ENCODE peak calls at places on chromosomes 16 and 17, in seven cellular contexts. O is GM12892, S is H1, D is GM12878, N is SK-N-SH, Z is K562, C is HepG2. Q is an unnamed sample.

GRCh38 chr17:82949984-82950383 is 110.2 kb upstream of the ZNF750 start:
- DNase-seq in O (no peak), S (no peak), D (no peak), N (no peak), Z (no peak), C (no peak), Q (no peak)

GRCh38 chr17:5883775-5884665 is 186.2 kb upstream of the WSCD1 start:
- DNase-seq in O (no peak), S (no peak), D (no peak), N (no peak), Z (no peak), C (no peak), Q (no peak)

GRCh38 chr16:69193860-69194259 is 6.9 kb downstream of the SNTB2 start:
- DNase-seq in O (no peak), S (no peak), D (no peak), N (peak), Z (no peak), C (peak), Q (no peak)

GRCh38 chr17:58264407-58265103 is 16.2 kb downstream of the MPO start:
- DNase-seq in O (no peak), S (no peak), D (no peak), N (no peak), Z (no peak), C (no peak), Q (no peak)

GRCh38 chr17:17552351-17553216 is 38.9 kb downstream of the PEMT start:
- DNase-seq in O (no peak), S (no peak), D (no peak), N (no peak), Z (no peak), C (no peak), Q (no peak)

GRCh38 chr17:62093188-62094155 is 28.4 kb upstream of the MED13 start:
- DNase-seq in O (peak), S (no peak), D (peak), N (peak), Z (no peak), C (peak), Q (peak)

GRCh38 chr17:3921853-3922319 is 5.6 kb upstream of the P2RX1 start:
- DNase-seq in O (no peak), S (no peak), D (no peak), N (no peak), Z (no peak), C (no peak), Q (no peak)

GRCh38 chr17:68383443-68384321 is 73.6 kb downstream of the WIPI1 start:
- DNase-seq in O (no peak), S (no peak), D (no peak), N (no peak), Z (no peak), C (peak), Q (no peak)

GRCh38 chr16:24537474-24538337 is 1.7 kb upstream of the RBBP6 start:
- DNase-seq in O (no peak), S (no peak), D (no peak), N (peak), Z (peak), C (peak), Q (no peak)

GRCh38 chr17:65850486-65850885 is 289.0 kb upstream of the AXIN2 start:
- DNase-seq in O (no peak), S (no peak), D (peak), N (no peak), Z (no peak), C (no peak), Q (no peak)

GRCh38 chr17:8140413-8141029 is 11.7 kb downstream of the PER1 start:
- DNase-seq in O (no peak), S (no peak), D (no peak), N (peak), Z (no peak), C (no peak), Q (no peak)

GRCh38 chr17:31754239-31754945 is 104.7 kb downstream of the COPRS start:
- DNase-seq in O (no peak), S (no peak), D (no peak), N (no peak), Z (no peak), C (peak), Q (no peak)

GRCh38 chr17:11935734-11936406 is 61.4 kb downstream of the ZNF18 start:
- DNase-seq in O (no peak), S (peak), D (no peak), N (peak), Z (peak), C (peak), Q (peak)

GRCh38 chr17:4032245-4032644 is 68.0 kb upstream of the ATP2A3 start:
- DNase-seq in O (no peak), S (no peak), D (no peak), N (no peak), Z (no peak), C (no peak), Q (no peak)

GRCh38 chr17:44223574-44224046 is 4.1 kb upstream of the UBTF start:
- DNase-seq in O (no peak), S (no peak), D (no peak), N (no peak), Z (no peak), C (no peak), Q (no peak)

GRCh38 chr17:68656666-68657065 is 55.5 kb upstream of the FAM20A start:
- DNase-seq in O (no peak), S (no peak), D (no peak), N (no peak), Z (no peak), C (no peak), Q (no peak)

GRCh38 chr16:66608241-66609138 is 4.0 kb downstream of the CMTM3 start:
- DNase-seq in O (peak), S (peak), D (no peak), N (peak), Z (peak), C (peak), Q (peak)

GRCh38 chr16:81634380-81635121 is 144.5 kb upstream of the PLCG2 start:
- DNase-seq in O (no peak), S (no peak), D (no peak), N (no peak), Z (peak), C (no peak), Q (no peak)

GRCh38 chr16:14423344-14423743 is 206.7 kb downstream of the PARN start:
- DNase-seq in O (no peak), S (no peak), D (no peak), N (no peak), Z (no peak), C (no peak), Q (no peak)

GRCh38 chr17:41988418-41988817 is 21.8 kb downstream of the CNP start:
- DNase-seq in O (no peak), S (no peak), D (no peak), N (no peak), Z (no peak), C (no peak), Q (no peak)

GRCh38 chr16:2842340-2843000 is 12.4 kb downstream of the ZG16B start:
- DNase-seq in O (no peak), S (no peak), D (no peak), N (peak), Z (peak), C (no peak), Q (peak)

GRCh38 chr17:42519546-42520444 is 16.2 kb upstream of the NAGLU start:
- DNase-seq in O (no peak), S (peak), D (no peak), N (no peak), Z (no peak), C (peak), Q (no peak)

GRCh38 chr16:18041864-18042834 is 294.4 kb downstream of the NPIPA8 start:
- DNase-seq in O (no peak), S (no peak), D (no peak), N (no peak), Z (no peak), C (no peak), Q (no peak)

GRCh38 chr16:49496656-49497055 is 123.1 kb downstream of the C16orf78 start:
- DNase-seq in O (no peak), S (no peak), D (no peak), N (no peak), Z (no peak), C (no peak), Q (no peak)

GRCh38 chr17:19320876-19321275 is 41.6 kb downstream of the B9D1 start:
- DNase-seq in O (no peak), S (no peak), D (no peak), N (no peak), Z (no peak), C (no peak), Q (no peak)

GRCh38 chr16:80725566-80726162 is 78.7 kb downstream of the CDYL2 start:
- DNase-seq in O (no peak), S (no peak), D (no peak), N (no peak), Z (no peak), C (no peak), Q (no peak)

GRCh38 chr17:11144358-11145233 is 96.4 kb upstream of the SHISA6 start:
- DNase-seq in O (no peak), S (peak), D (no peak), N (peak), Z (peak), C (peak), Q (no peak)

GRCh38 chr17:49574945-49575523 is 637 bp upstream of the NXPH3 start:
- DNase-seq in O (no peak), S (no peak), D (no peak), N (peak), Z (no peak), C (no peak), Q (no peak)

GRCh38 chr16:80592273-80592672 is 51.5 kb downstream of the DYNLRB2 start:
- DNase-seq in O (no peak), S (no peak), D (no peak), N (no peak), Z (no peak), C (no peak), Q (no peak)

GRCh38 chr16:89150981-89151380 is 20.6 kb upstream of the CDH15 start:
- DNase-seq in O (no peak), S (no peak), D (no peak), N (peak), Z (no peak), C (no peak), Q (no peak)

GRCh38 chr17:72687941-72688340 is 404.5 kb downstream of the SLC39A11 start:
- DNase-seq in O (no peak), S (no peak), D (no peak), N (no peak), Z (no peak), C (no peak), Q (no peak)

GRCh38 chr16:9138731-9139501 is 47.5 kb downstream of the HAPSTR1 start:
- DNase-seq in O (no peak), S (no peak), D (no peak), N (peak), Z (peak), C (peak), Q (peak)

GRCh38 chr17:18946536-18946935 is 5.4 kb upstream of the SLC5A10 start:
- DNase-seq in O (no peak), S (no peak), D (no peak), N (no peak), Z (no peak), C (no peak), Q (no peak)

GRCh38 chr16:84795338-84796053 is 24.3 kb upstream of the CRISPLD2 start:
- DNase-seq in O (no peak), S (no peak), D (no peak), N (no peak), Z (no peak), C (no peak), Q (no peak)
- TF ChIP-seq POLR2AphosphoS5 in O (no peak), S (no peak), D (no peak), N (no peak), Z (no peak), C (no peak), Q (no peak)

GRCh38 chr17:40018211-40019121 is 3.2 kb downstream of the CSF3 start:
- DNase-seq in O (peak), S (peak), D (no peak), N (peak), Z (no peak), C (no peak), Q (no peak)
- TF ChIP-seq TAF1 in O (no peak), S (peak), D (no peak), N (no peak), Z (no peak), C (no peak), Q (no peak)

GRCh38 chr16:30119428-30119827 is 3.6 kb downstream of the MAPK3 start:
- DNase-seq in O (no peak), S (no peak), D (no peak), N (no peak), Z (no peak), C (no peak), Q (no peak)

GRCh38 chr16:30124985-30125379 is 2.0 kb upstream of the MAPK3 start:
- DNase-seq in O (no peak), S (no peak), D (no peak), N (no peak), Z (no peak), C (no peak), Q (no peak)

GRCh38 chr16:30120340-30121105 is 2.5 kb downstream of the MAPK3 start:
- DNase-seq in O (no peak), S (no peak), D (no peak), N (no peak), Z (no peak), C (no peak), Q (no peak)

GRCh38 chr16:30121741-30122620 is 1.0 kb downstream of the MAPK3 start:
- DNase-seq in O (no peak), S (no peak), D (no peak), N (peak), Z (no peak), C (no peak), Q (no peak)

GRCh38 chr16:30122621-30123160 is 329 bp downstream of the MAPK3 start:
- DNase-seq in O (no peak), S (no peak), D (no peak), N (no peak), Z (peak), C (no peak), Q (no peak)
- TF ChIP-seq POLR2AphosphoS5 in O (no peak), S (no peak), D (no peak), N (no peak), Z (no peak), C (no peak), Q (no peak)

DNA sequence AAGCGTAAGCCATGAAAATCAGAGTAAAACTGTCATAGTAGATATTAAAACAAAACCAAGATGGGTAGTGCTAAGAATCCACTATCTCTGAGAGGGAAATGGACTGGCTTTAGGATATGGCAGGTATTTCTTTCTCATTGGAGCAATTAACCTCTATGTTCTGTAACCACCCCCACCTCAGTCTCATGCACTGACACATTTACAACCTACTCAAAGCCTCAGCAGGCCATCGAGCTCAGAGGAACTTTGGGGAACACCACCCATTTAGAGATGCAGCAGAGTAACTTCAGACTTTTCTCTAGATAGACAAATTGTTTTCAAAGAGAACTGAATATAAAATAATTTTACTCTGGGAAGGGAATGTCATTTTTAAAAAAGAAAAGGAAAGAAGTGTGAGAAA is 615.8 kb upstream of the ZFHX3 start:
- DNase-seq in O (no peak), S (no peak), D (no peak), N (no peak), Z (no peak), C (no peak), Q (no peak)
- TF ChIP-seq TAF1 in O (no peak), S (no peak), D (no peak), N (no peak), Z (no peak), C (no peak), Q (no peak)

DNA sequence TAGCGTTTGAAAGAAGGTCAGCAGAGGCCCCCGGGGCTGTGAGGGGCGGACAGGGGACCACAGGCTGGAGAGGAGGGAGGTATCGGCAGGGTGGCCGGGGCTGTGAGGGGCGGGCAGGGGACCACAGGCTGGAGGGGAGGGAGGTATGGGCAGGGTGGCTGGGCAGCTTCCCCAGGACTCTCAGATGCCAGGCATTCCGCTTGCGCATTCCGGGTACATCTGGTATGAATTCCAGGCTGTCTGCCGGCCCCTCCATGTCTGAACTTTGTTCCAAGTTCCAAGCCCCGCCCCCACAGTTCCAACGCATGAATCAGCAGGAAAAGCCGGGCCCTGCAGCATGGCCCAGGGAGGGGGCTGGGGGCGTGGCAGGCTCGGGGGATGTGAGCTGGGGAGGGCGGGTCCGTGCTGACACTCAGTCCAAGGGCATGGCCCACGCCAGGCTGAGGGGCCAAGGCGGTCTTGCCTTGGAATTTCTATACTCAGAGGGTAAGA is 4.4 kb upstream of the TLCD2 start:
- DNase-seq in O (no peak), S (peak), D (no peak), N (peak), Z (peak), C (peak), Q (no peak)
- TF ChIP-seq POLR2AphosphoS5 in O (no peak), S (peak), D (no peak), N (peak), Z (no peak), C (no peak), Q (no peak)

Q was measured in GM12891.